ENCODE peak calls at places on chromosomes 12 and 14, in nine cellular contexts. C, U, A, G, Q, R, D, V and H are unnamed samples.

GRCh38 chr12:64178122-64178521 is 44.0 kb downstream of the KICS2 start:
- DNase-seq in C (no peak), U (no peak), A (no peak), G (no peak), Q (no peak), R (no peak), D (no peak), V (no peak), H (no peak)

GRCh38 chr14:51821822-51822221 is 38.6 kb upstream of the GNG2 start:
- DNase-seq in C (no peak), U (no peak), A (no peak), G (no peak), Q (no peak), R (no peak), D (no peak), V (no peak), H (no peak)

GRCh38 chr12:2169964-2170363 is 117.2 kb downstream of the CACNA1C start:
- DNase-seq in C (no peak), U (no peak), A (no peak), G (no peak), Q (no peak), R (no peak), D (no peak), V (no peak), H (no peak)

GRCh38 chr14:39219075-39219499 is 14.6 kb upstream of the MIA2 start:
- DNase-seq in C (no peak), U (no peak), A (no peak), G (no peak), Q (no peak), R (no peak), D (no peak), V (no peak), H (no peak)

GRCh38 chr14:61539631-61540030 is 155.7 kb upstream of the HIF1A start:
- DNase-seq in C (no peak), U (no peak), A (no peak), G (no peak), Q (no peak), R (no peak), D (no peak), V (no peak), H (no peak)

GRCh38 chr12:27969011-27969900 is 3.3 kb downstream of the PTHLH start:
- DNase-seq in C (no peak), U (peak), A (peak), G (peak), Q (no peak), R (peak), D (no peak), V (no peak), H (peak)

GRCh38 chr14:72519543-72519942 is 374.4 kb downstream of the DPF3 start:
- DNase-seq in C (no peak), U (no peak), A (no peak), G (no peak), Q (no peak), R (no peak), D (no peak), V (no peak), H (no peak)

GRCh38 chr12:32502693-32503510 is 103.5 kb downstream of the FGD4 start:
- DNase-seq in C (no peak), U (peak), A (no peak), G (peak), Q (no peak), R (no peak), D (peak), V (no peak), H (no peak)

GRCh38 chr12:49951411-49952105 is 1.0 kb downstream of the AQP2 start:
- DNase-seq in C (no peak), U (no peak), A (no peak), G (no peak), Q (peak), R (no peak), D (no peak), V (no peak), H (peak)

GRCh38 chr12:87439990-87440827 is 589.0 kb downstream of the C12orf50 start:
- DNase-seq in C (no peak), U (peak), A (no peak), G (no peak), Q (no peak), R (no peak), D (no peak), V (no peak), H (no peak)

GRCh38 chr14:103103461-103104388 is 9.2 kb downstream of the EXOC3L4 start:
- DNase-seq in C (no peak), U (no peak), A (peak), G (peak), Q (no peak), R (no peak), D (no peak), V (no peak), H (peak)

GRCh38 chr14:72611956-72612500 is 281.9 kb downstream of the DPF3 start:
- DNase-seq in C (no peak), U (no peak), A (no peak), G (no peak), Q (no peak), R (no peak), D (no peak), V (peak), H (no peak)

GRCh38 chr14:76761198-76761848 is at the start of gene VASH1:
- DNase-seq in C (peak), U (peak), A (peak), G (peak), Q (no peak), R (peak), D (peak), V (peak), H (peak)

GRCh38 chr12:87274594-87275245 is 754.5 kb downstream of the C12orf50 start:
- DNase-seq in C (no peak), U (no peak), A (no peak), G (no peak), Q (no peak), R (no peak), D (no peak), V (no peak), H (no peak)

GRCh38 chr12:49622501-49623141 is 740 bp upstream of the PRPF40B start:
- DNase-seq in C (peak), U (no peak), A (no peak), G (no peak), Q (no peak), R (no peak), D (no peak), V (peak), H (no peak)

GRCh38 chr12:16389594-16389993 is 42.1 kb downstream of the MGST1 start:
- DNase-seq in C (no peak), U (no peak), A (no peak), G (no peak), Q (no peak), R (no peak), D (no peak), V (no peak), H (no peak)

GRCh38 chr14:65210118-65210826 is 108.0 kb upstream of the MAX start:
- DNase-seq in C (no peak), U (no peak), A (no peak), G (no peak), Q (no peak), R (no peak), D (no peak), V (no peak), H (no peak)

GRCh38 chr14:62759796-62760195 is 285.5 kb downstream of the KCNH5 start:
- DNase-seq in C (no peak), U (no peak), A (no peak), G (no peak), Q (no peak), R (no peak), D (no peak), V (no peak), H (no peak)

DNA sequence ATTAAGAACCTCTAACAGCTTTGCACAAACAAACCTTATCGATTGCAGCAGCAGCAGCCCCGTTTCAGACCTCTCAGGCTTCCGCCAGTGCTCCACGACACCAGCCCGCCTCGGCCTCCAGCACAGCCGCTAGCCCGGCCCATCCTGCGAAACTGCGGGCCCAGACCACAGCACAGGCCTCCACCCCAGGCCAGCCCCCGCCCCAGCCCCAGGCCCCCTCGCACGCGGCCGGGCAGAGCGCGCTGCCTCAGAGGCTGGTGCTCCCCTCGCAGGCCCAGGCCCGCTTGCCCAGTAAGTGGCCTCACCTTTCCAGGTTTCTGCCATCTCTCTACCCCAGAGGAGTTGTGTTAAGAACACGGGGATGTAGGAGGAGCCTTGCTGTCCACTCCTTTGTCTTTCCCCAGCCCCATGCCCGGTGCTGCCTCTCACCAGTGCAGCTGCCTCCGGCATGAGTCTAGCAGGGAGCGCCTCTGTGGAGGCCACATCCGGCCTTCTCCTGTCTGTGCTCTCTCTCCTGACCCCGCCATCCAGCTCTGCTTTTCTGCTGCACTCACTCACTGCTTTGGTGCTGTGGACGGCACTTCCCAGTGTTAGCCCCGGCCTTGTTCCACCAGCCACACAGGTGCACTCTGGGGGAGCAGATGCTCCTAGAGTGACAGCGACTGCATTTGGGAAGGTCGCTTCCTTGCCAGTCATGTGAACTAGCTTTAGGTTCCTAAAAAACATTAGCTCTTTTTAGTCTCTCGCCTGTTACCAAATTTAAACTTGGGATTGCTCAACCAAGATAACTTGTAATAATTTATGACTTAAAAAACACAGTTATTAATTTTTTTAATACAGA is 71.5 kb downstream of the EP400 start:
- DNase-seq in C (no peak), U (no peak), A (no peak), G (no peak), Q (no peak), R (peak), D (no peak), V (no peak), H (no peak)
- H3K27ac ChIP-seq in C (no peak), U (no peak), A (no peak), G (no peak), Q (peak), R (no peak), D (no peak), V (no peak), H (no peak)

DNA sequence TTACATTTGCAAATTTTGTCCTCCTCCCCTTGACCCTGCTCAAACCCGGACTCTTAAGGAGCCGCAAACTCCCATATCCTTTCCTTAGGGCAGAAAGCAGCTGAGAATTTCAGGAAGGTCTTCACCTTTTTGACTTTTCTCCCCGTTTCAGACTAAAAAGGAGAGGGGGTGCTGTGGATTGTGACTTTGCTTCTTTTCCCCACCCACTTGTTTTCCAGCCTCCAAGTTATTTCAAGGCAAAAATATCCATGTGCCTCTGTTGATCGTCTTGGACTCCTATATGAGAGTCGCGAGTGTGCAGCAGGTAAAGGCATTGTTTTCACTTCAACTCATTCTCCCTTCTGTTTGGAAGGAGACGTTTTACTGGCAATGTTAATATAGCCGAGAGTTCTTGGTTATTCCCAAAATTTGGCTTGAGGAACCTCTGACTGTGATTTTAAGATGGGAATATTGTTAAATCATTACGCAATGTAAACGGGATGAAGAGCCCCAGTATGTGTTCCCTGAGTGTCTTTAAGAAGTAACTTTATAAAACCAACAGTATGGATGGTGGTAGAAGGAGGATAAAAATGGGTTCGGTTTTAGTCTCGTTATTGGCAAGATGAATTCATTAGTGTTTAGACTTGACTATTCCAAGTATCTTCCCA is 663 bp downstream of the LRRK2 start:
- DNase-seq in C (no peak), U (no peak), A (no peak), G (no peak), Q (no peak), R (no peak), D (no peak), V (no peak), H (no peak)
- H3K4me3 ChIP-seq in C (no peak), U (peak), A (peak), G (peak), Q (peak), R (peak), D (peak), V (peak), H (peak)

GRCh38 chr12:3720772-3721171 is 32.1 kb downstream of the CRACR2A start:
- DNase-seq in C (no peak), U (no peak), A (no peak), G (no peak), Q (no peak), R (no peak), D (no peak), V (no peak), H (no peak)
- H3K27ac ChIP-seq in C (no peak), U (no peak), A (no peak), G (no peak), Q (no peak), R (no peak), D (no peak), V (no peak), H (no peak)

GRCh38 chr12:123474493-123475255 is 16.7 kb downstream of the SNRNP35 start:
- DNase-seq in C (no peak), U (no peak), A (no peak), G (no peak), Q (no peak), R (no peak), D (no peak), V (no peak), H (peak)
- H3K4me3 ChIP-seq in C (no peak), U (no peak), A (no peak), G (no peak), Q (no peak), R (no peak), D (no peak), V (no peak), H (no peak)

GRCh38 chr12:53480425-53481107 is 18.7 kb downstream of the MAP3K12 start:
- DNase-seq in C (no peak), U (no peak), A (no peak), G (no peak), Q (no peak), R (no peak), D (no peak), V (no peak), H (no peak)

GRCh38 chr12:53476769-53477209 is 22.5 kb downstream of the MAP3K12 start:
- DNase-seq in C (peak), U (no peak), A (no peak), G (no peak), Q (no peak), R (no peak), D (no peak), V (no peak), H (no peak)

GRCh38 chr12:53479314-53479713 is 19.9 kb downstream of the MAP3K12 start:
- DNase-seq in C (no peak), U (no peak), A (no peak), G (no peak), Q (no peak), R (no peak), D (no peak), V (no peak), H (no peak)

GRCh38 chr12:53481108-53481442 is 18.2 kb downstream of the MAP3K12 start:
- DNase-seq in C (no peak), U (no peak), A (no peak), G (no peak), Q (no peak), R (no peak), D (no peak), V (no peak), H (no peak)

GRCh38 chr12:53478865-53479264 is 20.4 kb downstream of the MAP3K12 start:
- DNase-seq in C (no peak), U (no peak), A (no peak), G (no peak), Q (no peak), R (no peak), D (no peak), V (peak), H (no peak)
- H3K27ac ChIP-seq in C (no peak), U (peak), A (no peak), G (peak), Q (peak), R (no peak), D (no peak), V (peak), H (no peak)

GRCh38 chr14:21267886-21268611 is 1.2 kb downstream of the HNRNPC start:
- DNase-seq in C (no peak), U (no peak), A (no peak), G (no peak), Q (no peak), R (no peak), D (no peak), V (no peak), H (no peak)

GRCh38 chr14:21268612-21269251 is 510 bp downstream of the HNRNPC start:
- DNase-seq in C (peak), U (peak), A (no peak), G (no peak), Q (no peak), R (no peak), D (no peak), V (no peak), H (peak)

GRCh38 chr14:21264025-21264801 is 5.0 kb downstream of the HNRNPC start:
- DNase-seq in C (peak), U (no peak), A (no peak), G (no peak), Q (no peak), R (no peak), D (no peak), V (no peak), H (no peak)

GRCh38 chr14:21267431-21267845 is 1.8 kb downstream of the HNRNPC start:
- DNase-seq in C (no peak), U (no peak), A (no peak), G (no peak), Q (no peak), R (no peak), D (no peak), V (no peak), H (no peak)

GRCh38 chr14:21269252-21270046 is at the start of gene HNRNPC:
- DNase-seq in C (peak), U (peak), A (peak), G (peak), Q (peak), R (peak), D (peak), V (peak), H (peak)
- H3K4me3 ChIP-seq in C (peak), U (peak), A (peak), G (peak), Q (peak), R (peak), D (peak), V (peak), H (peak)

GRCh38 chr12:123389560-123390351 is 5.8 kb downstream of the KMT5A start:
- DNase-seq in C (no peak), U (no peak), A (peak), G (peak), Q (no peak), R (peak), D (peak), V (peak), H (peak)

GRCh38 chr12:123387508-123388217 is 3.7 kb downstream of the KMT5A start:
- DNase-seq in C (no peak), U (no peak), A (no peak), G (no peak), Q (no peak), R (peak), D (no peak), V (no peak), H (no peak)

GRCh38 chr12:123390415-123391093 is 6.6 kb downstream of the KMT5A start:
- DNase-seq in C (no peak), U (no peak), A (no peak), G (no peak), Q (no peak), R (no peak), D (no peak), V (no peak), H (no peak)

GRCh38 chr12:123388948-123389559 is 5.1 kb downstream of the KMT5A start:
- DNase-seq in C (peak), U (no peak), A (no peak), G (peak), Q (no peak), R (peak), D (no peak), V (no peak), H (no peak)

DNA sequence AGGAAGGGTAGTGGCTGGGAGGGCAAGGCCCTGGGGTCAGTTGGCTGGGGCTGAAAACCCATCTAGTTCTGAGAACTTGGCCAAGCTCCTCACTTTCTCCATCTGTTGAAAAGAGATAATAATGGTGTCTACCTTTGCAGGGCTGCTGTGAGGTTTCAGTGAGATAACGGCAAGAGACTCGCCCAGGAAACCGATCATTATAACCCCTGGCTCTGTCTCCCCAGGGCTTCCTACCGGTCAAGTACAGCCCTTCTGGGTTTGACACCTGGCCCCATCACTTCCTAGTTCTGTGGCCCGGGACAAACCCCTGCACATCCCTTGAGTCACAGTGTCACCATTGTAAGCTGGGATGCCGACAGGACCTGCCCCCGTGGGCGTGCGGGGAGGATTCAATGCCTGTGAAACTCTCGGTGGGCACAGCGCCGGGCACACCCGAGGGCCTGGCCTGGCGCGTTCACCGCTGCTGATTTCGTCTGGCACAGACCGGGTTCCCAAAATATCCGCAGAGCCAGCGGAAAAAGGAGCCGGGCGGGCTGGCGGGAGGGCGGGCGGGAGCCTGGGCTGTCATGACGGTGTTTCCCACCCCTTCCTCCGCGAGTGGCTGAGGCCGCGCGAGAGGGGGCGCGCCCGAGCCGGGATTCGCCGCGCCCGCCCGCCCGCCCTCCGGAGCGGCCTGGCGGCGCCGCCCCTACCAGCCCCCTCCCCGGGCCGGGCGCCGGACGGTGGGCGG is 4.5 kb downstream of the KMT5A start:
- DNase-seq in C (peak), U (peak), A (peak), G (peak), Q (peak), R (peak), D (peak), V (peak), H (peak)
- H3K27ac ChIP-seq in C (peak), U (peak), A (peak), G (peak), Q (peak), R (peak), D (peak), V (peak), H (peak)